ENCODE peak calls at places on chromosomes 12 and 14, in five cellular contexts. G is fibroblast of the aortic adventitia, V is cardiac fibroblast, M is tibial artery, Z is WTC11. O is an unnamed sample.

GRCh38 chr12:123530683-123531082 is 2.8 kb downstream of the RILPL1 start:
- DNase-seq in M (no peak), V (no peak), Z (no peak), G (no peak), O (no peak)

GRCh38 chr14:56137842-56138241 is 19.6 kb downstream of the PELI2 start:
- DNase-seq in V (no peak), G (no peak), M (no peak), Z (peak), O (no peak)

GRCh38 chr12:45725631-45726593 is 3.6 kb upstream of the ARID2 start:
- DNase-seq in V (peak), G (peak), Z (no peak), M (no peak), O (peak)

GRCh38 chr14:101808020-101808641 is 46.6 kb downstream of the PPP2R5C start:
- DNase-seq in G (no peak), M (no peak), V (no peak), Z (peak), O (no peak)

GRCh38 chr12:68334136-68334535 is 2.0 kb upstream of the MDM1 start:
- DNase-seq in Z (no peak), V (no peak), G (no peak), M (no peak), O (no peak)

GRCh38 chr14:105292810-105293711 is 7.7 kb downstream of the BRF1 start:
- DNase-seq in M (no peak), V (no peak), G (no peak), Z (no peak), O (no peak)

GRCh38 chr14:59245809-59246295 is 57.4 kb downstream of the DAAM1 start:
- DNase-seq in M (no peak), Z (no peak), G (no peak), V (no peak), O (peak)

GRCh38 chr12:47736877-47737676 is 11.8 kb upstream of the ENDOU start:
- DNase-seq in V (peak), Z (peak), G (peak), M (peak), O (no peak)

GRCh38 chr14:99559286-99559990 is 44.6 kb downstream of the CCDC85C start:
- DNase-seq in Z (no peak), M (no peak), G (no peak), V (no peak), O (no peak)

GRCh38 chr12:42162198-42162597 is 17.5 kb upstream of the GXYLT1 start:
- DNase-seq in V (peak), M (no peak), G (peak), Z (no peak), O (no peak)

GRCh38 chr14:23640524-23641141 is 4.5 kb downstream of the DHRS2 start:
- DNase-seq in Z (peak), V (peak), G (peak), M (peak), O (no peak)

GRCh38 chr14:103085106-103086091 is 1.4 kb downstream of the LBHD2 start:
- DNase-seq in Z (peak), V (no peak), M (no peak), G (no peak), O (no peak)

GRCh38 chr12:65881348-65881961 is 57.2 kb downstream of the HMGA2 start:
- DNase-seq in Z (peak), M (peak), G (peak), V (peak), O (no peak)

GRCh38 chr12:66035289-66035961 is 95.1 kb downstream of the LLPH start:
- DNase-seq in G (peak), V (peak), M (no peak), Z (no peak), O (no peak)

GRCh38 chr12:97464241-97465011 is 1.8 kb downstream of the RMST start:
- DNase-seq in Z (peak), V (no peak), G (no peak), M (no peak), O (no peak)

GRCh38 chr14:67987596-67987995 is 168.0 kb downstream of the RAD51B start:
- DNase-seq in M (no peak), Z (no peak), G (peak), V (peak), O (no peak)

GRCh38 chr14:105481886-105482454 is 4.7 kb upstream of the CRIP1 start:
- DNase-seq in G (peak), Z (peak), V (peak), M (peak), O (peak)

GRCh38 chr14:32013083-32013482 is 64.0 kb upstream of the ARHGAP5 start:
- DNase-seq in M (no peak), V (no peak), G (no peak), Z (peak), O (no peak)

GRCh38 chr12:19712041-19712440 is 272.7 kb downstream of the AEBP2 start:
- DNase-seq in M (no peak), V (peak), G (peak), Z (no peak), O (no peak)

GRCh38 chr12:16285586-16285985 is 8.1 kb upstream of the SLC15A5 start:
- DNase-seq in V (peak), G (peak), Z (no peak), M (no peak), O (no peak)

GRCh38 chr12:778615-779014 is 26.2 kb downstream of the WNK1 start:
- DNase-seq in G (no peak), M (no peak), Z (no peak), V (no peak), O (no peak)

GRCh38 chr12:28023156-28023887 is 50.8 kb upstream of the PTHLH start:
- DNase-seq in Z (no peak), G (peak), M (no peak), V (peak), O (no peak)

GRCh38 chr12:89960607-89961394 is 252.2 kb upstream of the ATP2B1 start:
- DNase-seq in M (no peak), G (peak), Z (no peak), V (peak), O (no peak)

GRCh38 chr12:108633534-108634224 is at the start of gene SELPLG:
- DNase-seq in G (no peak), M (peak), V (no peak), Z (no peak), O (peak)

GRCh38 chr14:68643673-68644072 is 149.2 kb downstream of the ZFP36L1 start:
- DNase-seq in Z (no peak), M (no peak), V (no peak), G (no peak), O (no peak)

GRCh38 chr12:46722737-46723136 is 103.1 kb downstream of the SLC38A4 start:
- DNase-seq in M (no peak), G (peak), V (peak), Z (no peak), O (no peak)

GRCh38 chr12:105331805-105332251 is 1.3 kb downstream of the C12orf75 start:
- DNase-seq in G (no peak), Z (no peak), V (no peak), M (no peak), O (peak)

GRCh38 chr12:123967121-123967586 is 5.5 kb downstream of the CCDC92 start:
- DNase-seq in V (peak), Z (no peak), G (no peak), M (no peak), O (no peak)

GRCh38 chr14:96793547-96793946 is 3.6 kb upstream of the VRK1 start:
- DNase-seq in G (no peak), V (peak), M (no peak), Z (no peak), O (no peak)

GRCh38 chr14:26596722-26597030 is 1.2 kb downstream of the NOVA1 start:
- DNase-seq in Z (peak), M (peak), G (peak), V (peak), O (no peak)

GRCh38 chr12:132764231-132764630 is 2.6 kb upstream of the ANKLE2 start:
- DNase-seq in G (no peak), Z (no peak), V (no peak), M (no peak), O (no peak)

GRCh38 chr12:88944403-88944802 is 364.1 kb upstream of the KITLG start:
- DNase-seq in M (no peak), Z (no peak), V (peak), G (peak), O (peak)

GRCh38 chr12:88946377-88946997 is 366.2 kb upstream of the KITLG start:
- DNase-seq in Z (no peak), G (peak), V (peak), M (peak), O (peak)

GRCh38 chr12:88951177-88951576 is 370.9 kb upstream of the KITLG start:
- DNase-seq in M (no peak), Z (no peak), V (no peak), G (no peak), O (no peak)

GRCh38 chr12:88945041-88945732 is 364.9 kb upstream of the KITLG start:
- DNase-seq in G (peak), V (no peak), Z (no peak), M (no peak), O (no peak)

GRCh38 chr12:88947486-88948043 is 367.3 kb upstream of the KITLG start:
- DNase-seq in G (no peak), M (no peak), V (no peak), Z (no peak), O (no peak)
- TF ChIP-seq CTCF in G (no peak), M (no peak), V (peak), Z (no peak), O (peak)

GRCh38 chr12:8827551-8828347 is 5.3 kb downstream of the A2ML1 start:
- DNase-seq in M (no peak), G (no peak), Z (no peak), V (no peak), O (no peak)

GRCh38 chr12:8828514-8829127 is 6.2 kb downstream of the A2ML1 start:
- DNase-seq in Z (no peak), M (no peak), G (no peak), V (no peak), O (no peak)

GRCh38 chr12:8822298-8822697 is at the start of gene A2ML1:
- DNase-seq in M (no peak), V (no peak), Z (no peak), G (no peak), O (no peak)

GRCh38 chr12:8819676-8819980 is 2.8 kb upstream of the A2ML1 start:
- DNase-seq in V (peak), Z (no peak), M (no peak), G (no peak), O (no peak)

GRCh38 chr12:8823565-8824300 is 1.3 kb downstream of the A2ML1 start:
- DNase-seq in M (no peak), Z (peak), V (peak), G (peak), O (no peak)
- TF ChIP-seq CTCF in M (peak), Z (peak), V (peak), G (peak), O (peak)

GRCh38 chr12:9730591-9730990 is 2.3 kb downstream of the CLECL1 start:
- DNase-seq in Z (no peak), M (no peak), V (no peak), G (no peak), O (no peak)

GRCh38 chr12:9732966-9733461 is at the start of gene CLECL1:
- DNase-seq in M (no peak), V (no peak), Z (no peak), G (no peak), O (no peak)

GRCh38 chr12:9731797-9732196 is 1.1 kb downstream of the CLECL1 start:
- DNase-seq in V (no peak), M (no peak), G (no peak), Z (no peak), O (no peak)

GRCh38 chr12:9730011-9730410 is 2.9 kb downstream of the CLECL1 start:
- DNase-seq in V (no peak), Z (no peak), G (no peak), M (no peak), O (no peak)

DNA sequence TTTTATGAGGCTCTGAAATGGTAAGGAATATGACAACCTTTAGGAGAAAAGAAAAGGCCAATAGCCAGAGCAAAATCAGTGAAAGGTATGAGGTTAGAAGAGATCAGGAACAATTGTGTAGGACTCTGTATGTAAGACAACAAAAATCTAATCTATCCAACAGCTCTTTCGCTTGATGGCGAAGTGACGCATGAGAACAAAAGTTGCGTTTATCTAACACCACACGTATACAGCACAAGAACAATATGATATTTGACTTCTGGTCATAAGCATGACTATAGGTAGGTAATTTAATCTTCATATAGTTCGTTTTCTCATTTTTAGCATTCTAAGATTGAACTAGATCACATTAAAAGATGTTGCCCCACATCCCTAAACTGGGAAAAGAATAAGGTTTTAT is 1.5 kb downstream of the CLECL1 start:
- DNase-seq in Z (no peak), M (no peak), V (no peak), G (no peak), O (no peak)
- TF ChIP-seq CTCF in Z (no peak), M (no peak), V (no peak), G (no peak), O (no peak)

GRCh38 chr12:83960767-83961166 is 951.8 kb downstream of the SLC6A15 start:
- DNase-seq in M (no peak), Z (no peak), G (no peak), V (no peak), O (no peak)

GRCh38 chr12:83954071-83954789 is 958.4 kb downstream of the SLC6A15 start:
- DNase-seq in G (peak), M (no peak), V (no peak), Z (no peak), O (no peak)

GRCh38 chr12:83958997-83959396 is 953.6 kb downstream of the SLC6A15 start:
- DNase-seq in M (no peak), V (no peak), Z (no peak), G (no peak), O (no peak)

GRCh38 chr12:83954939-83955601 is 957.5 kb downstream of the SLC6A15 start:
- DNase-seq in Z (peak), V (no peak), G (no peak), M (no peak), O (no peak)
- TF ChIP-seq CTCF in Z (no peak), V (no peak), G (no peak), M (no peak), O (peak)

GRCh38 chr12:6034596-6034995 is 89.5 kb upstream of the ANO2 start:
- DNase-seq in V (no peak), M (no peak), G (no peak), Z (no peak), O (no peak)

GRCh38 chr12:6036509-6036908 is 88.0 kb downstream of the VWF start:
- DNase-seq in M (no peak), Z (no peak), V (no peak), G (no peak), O (no peak)

GRCh38 chr12:6037459-6037858 is 87.0 kb downstream of the VWF start:
- DNase-seq in G (no peak), M (no peak), Z (no peak), V (no peak), O (no peak)

GRCh38 chr12:6039894-6040601 is 84.4 kb downstream of the VWF start:
- DNase-seq in G (peak), M (peak), Z (peak), V (peak), O (no peak)

GRCh38 chr12:6038160-6038559 is 86.3 kb downstream of the VWF start:
- DNase-seq in M (no peak), Z (peak), V (peak), G (peak), O (no peak)
- TF ChIP-seq CTCF in M (peak), Z (peak), V (peak), G (peak), O (peak)

DNA sequence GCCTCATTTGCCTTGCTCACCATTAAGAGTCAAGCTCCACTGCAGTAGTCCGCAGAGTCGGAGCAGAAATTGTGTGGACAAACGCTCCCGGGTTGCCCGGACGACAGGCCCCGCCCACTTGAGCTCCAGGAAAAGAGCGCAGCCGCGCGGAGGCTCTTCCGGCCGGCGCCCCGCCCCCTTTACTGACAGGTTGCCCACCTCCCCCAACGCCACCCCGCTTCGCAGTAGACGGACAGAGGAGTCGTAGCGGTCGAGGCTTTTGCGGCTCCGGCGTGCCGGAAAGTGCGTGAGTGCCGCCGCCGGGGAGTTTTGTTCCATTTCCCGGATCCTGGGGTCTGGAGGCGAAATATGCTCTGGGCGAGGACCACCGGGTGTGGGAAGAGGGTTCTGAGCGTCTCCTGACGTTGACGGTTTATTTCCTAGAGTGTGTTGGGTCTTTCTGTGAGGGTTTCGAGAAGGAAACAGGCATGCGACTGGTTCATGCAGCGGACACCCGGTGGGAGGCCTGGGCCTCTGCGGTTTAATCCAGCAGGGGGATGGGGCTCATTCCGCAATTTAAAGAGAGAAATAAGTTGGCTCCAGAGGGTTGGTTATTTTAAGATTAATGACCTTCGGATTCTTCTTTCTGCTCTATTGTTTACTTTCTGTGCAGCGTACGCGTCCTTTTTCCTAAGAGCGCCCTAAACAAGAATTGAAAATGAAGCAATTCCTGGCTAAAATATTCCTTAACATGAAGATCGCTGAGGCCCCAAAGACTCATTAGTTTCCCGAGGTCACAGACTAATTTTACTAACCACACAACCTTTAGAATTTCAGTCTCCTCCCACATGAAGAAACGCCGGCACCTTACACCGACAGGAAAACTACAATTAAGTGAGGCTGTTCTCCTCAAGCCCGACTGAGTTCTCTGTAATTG is at the start of the genes DNAI7 and ETFRF1:
- DNase-seq in G (peak), M (peak), V (peak), Z (peak), O (peak)
- TF ChIP-seq CTCF in G (peak), M (peak), V (no peak), Z (no peak), O (no peak)

O was measured in GM06990.